ENCODE peak calls at places on chromosomes 6 and 20, in five cellular contexts. One of them, this sample, is unnamed.

GRCh38 chr20:35408270-35408669 is 3.5 kb downstream of the UQCC1 start:
- DNase-seq in Peyer's patch: no peak
- DNase-seq in glutamatergic neuron: no peak
- DNase-seq in RWPE1: no peak
- DNase-seq in upper lobe of left lung: no peak
- DNase-seq in this sample: no peak

GRCh38 chr20:15220778-15221565 is 883.6 kb upstream of the FLRT3 start:
- DNase-seq in RWPE1: peak
- DNase-seq in upper lobe of left lung: no peak
- DNase-seq in glutamatergic neuron: no peak
- DNase-seq in Peyer's patch: no peak
- DNase-seq in this sample: no peak

GRCh38 chr20:58238490-58238889 is 10.0 kb upstream of the ANKRD60 start:
- DNase-seq in RWPE1: no peak
- DNase-seq in glutamatergic neuron: no peak
- DNase-seq in upper lobe of left lung: no peak
- DNase-seq in Peyer's patch: no peak
- DNase-seq in this sample: no peak

GRCh38 chr20:59783020-59784010 is 150.1 kb downstream of the SYCP2 start:
- DNase-seq in RWPE1: peak
- DNase-seq in Peyer's patch: peak
- DNase-seq in upper lobe of left lung: peak
- DNase-seq in glutamatergic neuron: peak
- DNase-seq in this sample: peak

GRCh38 chr20:50151034-50151743 is 2.3 kb downstream of the PEDS1 start:
- DNase-seq in upper lobe of left lung: peak
- DNase-seq in RWPE1: peak
- DNase-seq in Peyer's patch: no peak
- DNase-seq in glutamatergic neuron: no peak
- DNase-seq in this sample: no peak

GRCh38 chr6:53494076-53494475 is 50.8 kb downstream of the GCLC start:
- DNase-seq in upper lobe of left lung: no peak
- DNase-seq in Peyer's patch: no peak
- DNase-seq in glutamatergic neuron: no peak
- DNase-seq in RWPE1: no peak
- DNase-seq in this sample: no peak

GRCh38 chr6:89025633-89026032 is 54.9 kb upstream of the PNRC1 start:
- DNase-seq in upper lobe of left lung: no peak
- DNase-seq in glutamatergic neuron: no peak
- DNase-seq in Peyer's patch: no peak
- DNase-seq in RWPE1: no peak
- DNase-seq in this sample: no peak

GRCh38 chr20:20010639-20011500 is 6.3 kb upstream of the NAA20 start:
- DNase-seq in upper lobe of left lung: no peak
- DNase-seq in Peyer's patch: no peak
- DNase-seq in glutamatergic neuron: no peak
- DNase-seq in RWPE1: no peak
- DNase-seq in this sample: no peak

GRCh38 chr6:139262519-139263300 is 29.1 kb downstream of the TXLNB start:
- DNase-seq in Peyer's patch: no peak
- DNase-seq in glutamatergic neuron: no peak
- DNase-seq in RWPE1: no peak
- DNase-seq in upper lobe of left lung: no peak
- DNase-seq in this sample: no peak

GRCh38 chr6:121498481-121499276 is 63.2 kb downstream of the GJA1 start:
- DNase-seq in upper lobe of left lung: no peak
- DNase-seq in glutamatergic neuron: no peak
- DNase-seq in Peyer's patch: no peak
- DNase-seq in RWPE1: no peak
- DNase-seq in this sample: no peak

GRCh38 chr20:63628246-63628975 is 1.5 kb upstream of the GMEB2 start:
- DNase-seq in RWPE1: peak
- DNase-seq in Peyer's patch: peak
- DNase-seq in glutamatergic neuron: peak
- DNase-seq in upper lobe of left lung: peak
- DNase-seq in this sample: no peak

DNA sequence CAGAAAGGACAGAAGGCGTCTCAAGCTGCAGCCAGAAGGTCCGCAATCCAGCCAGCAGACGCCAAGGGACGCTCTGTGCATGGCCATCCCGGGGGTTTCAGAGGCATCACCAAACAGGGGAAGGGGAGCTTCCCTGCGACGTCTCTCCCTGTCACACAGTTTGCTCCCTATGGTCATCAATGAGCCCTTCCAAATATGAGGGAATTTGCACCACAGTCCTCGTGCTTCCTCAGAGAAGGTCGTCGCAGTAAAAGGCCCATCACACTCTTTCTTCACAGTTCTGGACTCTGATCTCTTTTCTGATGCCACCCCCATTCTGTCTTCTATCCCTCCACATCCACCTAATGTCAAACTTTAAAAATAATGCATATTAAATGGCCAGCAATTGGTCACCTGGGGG is 10.2 kb upstream of the FOXC1 start:
- DNase-seq in upper lobe of left lung: no peak
- DNase-seq in glutamatergic neuron: no peak
- DNase-seq in RWPE1: no peak
- DNase-seq in Peyer's patch: no peak
- DNase-seq in this sample: no peak
- TF ChIP-seq CTCF in upper lobe of left lung: no peak
- TF ChIP-seq CTCF in glutamatergic neuron: no peak
- TF ChIP-seq CTCF in RWPE1: no peak
- TF ChIP-seq CTCF in Peyer's patch: no peak
- TF ChIP-seq CTCF in this sample: no peak

GRCh38 chr6:96394727-96395126 is 126.9 kb upstream of the UFL1 start:
- DNase-seq in upper lobe of left lung: no peak
- DNase-seq in Peyer's patch: no peak
- DNase-seq in glutamatergic neuron: no peak
- DNase-seq in RWPE1: no peak
- DNase-seq in this sample: no peak
- TF ChIP-seq CTCF in upper lobe of left lung: no peak
- TF ChIP-seq CTCF in Peyer's patch: no peak
- TF ChIP-seq CTCF in glutamatergic neuron: peak
- TF ChIP-seq CTCF in RWPE1: no peak
- TF ChIP-seq CTCF in this sample: no peak

GRCh38 chr20:38941726-38942389 is 15.6 kb downstream of the FAM83D start:
- DNase-seq in Peyer's patch: no peak
- DNase-seq in glutamatergic neuron: no peak
- DNase-seq in upper lobe of left lung: no peak
- DNase-seq in RWPE1: no peak
- DNase-seq in this sample: no peak
- TF ChIP-seq CTCF in Peyer's patch: peak
- TF ChIP-seq CTCF in glutamatergic neuron: peak
- TF ChIP-seq CTCF in upper lobe of left lung: no peak
- TF ChIP-seq CTCF in RWPE1: no peak
- TF ChIP-seq CTCF in this sample: no peak

GRCh38 chr6:85662251-85662650 is 19.6 kb upstream of the SYNCRIP start:
- DNase-seq in Peyer's patch: no peak
- DNase-seq in RWPE1: no peak
- DNase-seq in upper lobe of left lung: no peak
- DNase-seq in glutamatergic neuron: no peak
- DNase-seq in this sample: no peak

DNA sequence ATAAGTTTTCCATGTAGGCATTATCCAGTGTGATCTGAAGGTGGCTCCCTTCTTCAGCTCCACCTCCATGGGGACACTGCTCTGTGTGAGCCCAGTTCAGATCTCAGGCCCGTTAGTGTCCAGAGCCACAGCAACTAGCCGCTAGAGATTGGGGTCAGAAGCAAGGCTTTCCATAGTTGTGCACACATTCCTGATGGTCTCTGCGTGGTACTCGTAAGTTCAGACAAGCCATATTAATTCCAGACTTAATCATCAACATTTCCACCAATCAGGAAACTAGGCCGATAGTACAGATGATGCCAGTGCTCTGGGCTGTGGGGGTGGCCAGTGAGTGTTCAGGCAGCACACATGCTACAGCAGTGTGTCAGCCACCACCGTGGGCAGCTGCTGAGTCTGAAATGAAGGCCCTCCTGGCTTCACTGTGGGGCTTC is 17.5 kb upstream of the SYNCRIP start:
- DNase-seq in Peyer's patch: no peak
- DNase-seq in upper lobe of left lung: no peak
- DNase-seq in glutamatergic neuron: no peak
- DNase-seq in RWPE1: peak
- DNase-seq in this sample: no peak
- TF ChIP-seq CTCF in Peyer's patch: no peak
- TF ChIP-seq CTCF in upper lobe of left lung: no peak
- TF ChIP-seq CTCF in glutamatergic neuron: no peak
- TF ChIP-seq CTCF in RWPE1: no peak
- TF ChIP-seq CTCF in this sample: no peak

DNA sequence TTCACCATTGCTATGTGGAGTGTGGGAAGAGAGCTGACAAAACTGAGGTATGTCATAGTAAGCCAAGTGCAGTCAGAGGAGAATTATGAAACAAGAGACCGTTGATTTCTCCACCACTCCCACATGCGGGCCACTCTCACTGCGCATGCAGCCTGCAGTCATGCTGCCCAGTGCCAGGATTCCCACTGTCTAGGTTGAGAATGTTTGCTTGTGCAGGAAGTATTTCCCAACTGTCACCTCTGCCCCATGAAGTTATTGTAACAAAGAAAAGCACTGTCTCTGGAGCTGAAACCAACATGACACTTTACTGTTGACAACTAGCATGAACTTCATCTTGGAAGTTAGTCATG is 18.7 kb upstream of the SFT2D1 start:
- DNase-seq in RWPE1: peak
- DNase-seq in Peyer's patch: no peak
- DNase-seq in upper lobe of left lung: peak
- DNase-seq in glutamatergic neuron: no peak
- DNase-seq in this sample: no peak
- TF ChIP-seq CTCF in RWPE1: no peak
- TF ChIP-seq CTCF in Peyer's patch: no peak
- TF ChIP-seq CTCF in upper lobe of left lung: no peak
- TF ChIP-seq CTCF in glutamatergic neuron: no peak
- TF ChIP-seq CTCF in this sample: no peak

GRCh38 chr6:108616544-108616943 is 55.8 kb downstream of the FOXO3 start:
- DNase-seq in Peyer's patch: no peak
- DNase-seq in upper lobe of left lung: no peak
- DNase-seq in glutamatergic neuron: no peak
- DNase-seq in RWPE1: no peak
- DNase-seq in this sample: no peak

GRCh38 chr6:108616973-108617372 is 56.3 kb downstream of the FOXO3 start:
- DNase-seq in glutamatergic neuron: no peak
- DNase-seq in Peyer's patch: no peak
- DNase-seq in upper lobe of left lung: no peak
- DNase-seq in RWPE1: no peak
- DNase-seq in this sample: no peak

GRCh38 chr6:108621117-108621516 is 60.4 kb downstream of the FOXO3 start:
- DNase-seq in Peyer's patch: peak
- DNase-seq in upper lobe of left lung: peak
- DNase-seq in glutamatergic neuron: no peak
- DNase-seq in RWPE1: peak
- DNase-seq in this sample: no peak

GRCh38 chr6:108619431-108620197 is 58.9 kb downstream of the FOXO3 start:
- DNase-seq in RWPE1: peak
- DNase-seq in upper lobe of left lung: no peak
- DNase-seq in Peyer's patch: no peak
- DNase-seq in glutamatergic neuron: no peak
- DNase-seq in this sample: no peak

DNA sequence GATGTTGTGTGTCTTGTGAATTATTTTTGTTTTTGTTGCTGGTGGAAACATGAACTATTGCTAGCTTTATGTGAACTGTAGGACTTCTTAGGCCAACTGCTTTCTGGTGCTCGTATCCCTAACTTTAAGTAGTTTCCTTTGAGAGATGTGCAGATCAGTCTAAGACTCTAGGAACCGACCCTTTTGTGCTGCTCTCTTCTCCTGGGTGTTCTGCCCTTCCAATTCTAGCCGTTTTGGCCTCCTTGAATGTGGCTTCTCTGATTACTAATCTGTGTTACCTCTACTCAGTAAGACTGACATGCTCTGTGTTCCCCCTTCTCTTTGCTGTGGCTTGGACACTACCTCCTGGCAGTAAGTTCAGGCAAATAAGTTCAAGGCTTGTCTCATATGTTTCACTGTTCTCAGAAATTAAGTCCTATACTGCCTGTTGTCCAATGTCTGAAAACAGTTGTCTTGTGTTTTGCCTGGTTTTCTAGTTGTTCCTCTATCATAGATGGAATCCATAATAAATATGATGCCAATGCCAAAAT is 58.0 kb downstream of the FOXO3 start:
- DNase-seq in upper lobe of left lung: no peak
- DNase-seq in RWPE1: no peak
- DNase-seq in glutamatergic neuron: no peak
- DNase-seq in Peyer's patch: no peak
- DNase-seq in this sample: no peak
- TF ChIP-seq CTCF in upper lobe of left lung: no peak
- TF ChIP-seq CTCF in RWPE1: no peak
- TF ChIP-seq CTCF in glutamatergic neuron: no peak
- TF ChIP-seq CTCF in Peyer's patch: no peak
- TF ChIP-seq CTCF in this sample: no peak

GRCh38 chr6:4961322-4962168 is 42.3 kb downstream of the RPP40 start:
- DNase-seq in upper lobe of left lung: no peak
- DNase-seq in glutamatergic neuron: no peak
- DNase-seq in Peyer's patch: no peak
- DNase-seq in RWPE1: no peak
- DNase-seq in this sample: no peak

GRCh38 chr6:4958624-4959023 is 45.2 kb downstream of the RPP40 start:
- DNase-seq in upper lobe of left lung: no peak
- DNase-seq in RWPE1: no peak
- DNase-seq in glutamatergic neuron: no peak
- DNase-seq in Peyer's patch: no peak
- DNase-seq in this sample: no peak

GRCh38 chr6:4953440-4953839 is 50.4 kb downstream of the RPP40 start:
- DNase-seq in RWPE1: no peak
- DNase-seq in upper lobe of left lung: no peak
- DNase-seq in Peyer's patch: no peak
- DNase-seq in glutamatergic neuron: no peak
- DNase-seq in this sample: peak

GRCh38 chr6:4956625-4957024 is 47.2 kb downstream of the RPP40 start:
- DNase-seq in upper lobe of left lung: no peak
- DNase-seq in Peyer's patch: no peak
- DNase-seq in glutamatergic neuron: no peak
- DNase-seq in RWPE1: no peak
- DNase-seq in this sample: peak

DNA sequence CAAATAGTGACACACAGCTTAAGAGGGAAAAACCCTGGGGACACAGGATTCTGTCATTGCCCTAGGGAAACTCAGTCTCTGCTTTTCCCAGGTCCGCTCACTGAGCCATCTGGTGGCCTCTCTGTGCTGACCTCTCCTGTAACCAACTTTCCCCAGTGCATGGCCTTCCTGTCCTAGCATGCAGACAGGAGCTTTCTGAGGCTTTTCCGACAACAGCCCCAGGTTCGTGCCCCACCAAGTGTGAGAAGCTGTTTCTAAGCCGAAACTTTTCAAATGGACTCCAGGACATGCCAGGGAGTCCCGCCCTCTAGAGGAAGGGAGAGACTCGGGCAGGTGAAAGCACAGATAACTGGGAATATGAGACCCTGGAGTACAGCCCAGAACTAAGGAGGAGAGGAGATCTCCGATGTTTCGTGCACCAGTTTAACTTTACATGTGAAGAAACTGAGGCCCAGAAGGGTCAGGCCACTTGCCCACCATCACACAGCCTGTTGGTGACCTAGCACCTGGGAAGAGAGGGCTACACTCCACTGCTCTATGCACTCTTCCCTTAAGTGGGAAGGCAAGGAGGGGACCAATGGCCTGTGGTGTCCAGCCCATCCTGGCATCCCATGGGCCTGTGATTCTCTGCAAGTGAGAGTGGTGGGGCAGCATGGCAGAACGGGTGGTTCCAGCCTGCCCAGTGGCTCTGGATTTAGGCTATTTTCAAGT is 46.2 kb downstream of the RPP40 start:
- DNase-seq in RWPE1: peak
- DNase-seq in upper lobe of left lung: no peak
- DNase-seq in glutamatergic neuron: no peak
- DNase-seq in Peyer's patch: no peak
- DNase-seq in this sample: no peak
- TF ChIP-seq CTCF in RWPE1: no peak
- TF ChIP-seq CTCF in upper lobe of left lung: no peak
- TF ChIP-seq CTCF in glutamatergic neuron: peak
- TF ChIP-seq CTCF in Peyer's patch: peak
- TF ChIP-seq CTCF in this sample: no peak

This sample was measured in mesothelial cell of epicardium.